ENCODE peak calls at places on chromosomes 1 and 21, in nine cellular contexts. N, H, L, G, T, R, O, K and S are unnamed samples.

GRCh38 chr21:34061983-34062382 is 11.4 kb upstream of the MRPS6 start:
- DNase-seq in N (no peak), H (no peak), L (no peak), G (no peak), T (no peak), R (no peak), O (no peak), K (no peak), S (no peak)

GRCh38 chr1:61397915-61398314 is 315.6 kb downstream of the NFIA start:
- DNase-seq in N (no peak), H (no peak), L (no peak), G (no peak), T (no peak), R (no peak), O (no peak), K (no peak), S (no peak)

GRCh38 chr1:38786040-38786436 is 73.5 kb downstream of the RRAGC start:
- DNase-seq in N (no peak), H (peak; percentile 40), L (no peak), G (no peak), T (no peak), R (no peak), O (no peak), K (no peak), S (no peak)

GRCh38 chr1:66311628-66312027 is 222.3 kb upstream of the SGIP1 start:
- DNase-seq in N (no peak), H (no peak), L (no peak), G (no peak), T (no peak), R (no peak), O (no peak), K (no peak), S (no peak)

GRCh38 chr1:183247931-183248330 is 61.9 kb downstream of the LAMC2 start:
- DNase-seq in N (no peak), H (no peak), L (no peak), G (no peak), T (no peak), R (no peak), O (no peak), K (no peak), S (no peak)

GRCh38 chr1:227887697-227888403 is 59.9 kb downstream of the WNT9A start:
- DNase-seq in N (no peak), H (no peak), L (no peak), G (peak; percentile 35), T (no peak), R (no peak), O (no peak), K (no peak), S (peak; percentile 77)

GRCh38 chr1:153475282-153475681 is 14.8 kb upstream of the S100A7 start:
- DNase-seq in N (no peak), H (no peak), L (no peak), G (no peak), T (no peak), R (no peak), O (no peak), K (no peak), S (no peak)

GRCh38 chr1:194369060-194369459 is 1182.6 kb upstream of the B3GALT2 start:
- DNase-seq in N (no peak), H (no peak), L (no peak), G (no peak), T (no peak), R (no peak), O (no peak), K (no peak), S (no peak)

GRCh38 chr1:214280386-214281029 is 451 bp upstream of the SMYD2 start:
- DNase-seq in N (peak; percentile 32), H (peak; percentile 14), L (peak; percentile 44), G (peak; percentile 24), T (peak; percentile 28), R (peak; percentile 35), O (no peak), K (no peak), S (peak; percentile 48)